ENCODE peak calls at places on chromosomes 1 and 21, in ten cellular contexts. F, V, O, N, Q, H, B, K, U and I are unnamed samples.

GRCh38 chr1:151326619-151327222 is 495 bp downstream of the PI4KB start:
- DNase-seq in F (no peak), V (peak), O (peak), N (no peak), Q (peak), H (no peak), B (peak), K (peak), U (peak), I (peak)

GRCh38 chr21:21286170-21286798 is 288.1 kb downstream of the NCAM2 start:
- DNase-seq in F (no peak), V (no peak), O (no peak), N (no peak), Q (no peak), H (no peak), B (no peak), K (peak), U (no peak), I (no peak)

GRCh38 chr1:110336300-110337039 is 2.7 kb upstream of the RBM15 start:
- DNase-seq in F (no peak), V (no peak), O (no peak), N (no peak), Q (no peak), H (peak), B (peak), K (no peak), U (no peak), I (no peak)

GRCh38 chr1:178093958-178094751 is at the start of gene RASAL2:
- DNase-seq in F (peak), V (peak), O (peak), N (peak), Q (peak), H (no peak), B (peak), K (peak), U (peak), I (peak)

GRCh38 chr1:53391982-53392381 is 64.1 kb upstream of the LRP8 start:
- DNase-seq in F (no peak), V (no peak), O (no peak), N (no peak), Q (no peak), H (no peak), B (peak), K (no peak), U (peak), I (no peak)

GRCh38 chr1:41152622-41153044 is 89.5 kb downstream of the SCMH1 start:
- DNase-seq in F (no peak), V (no peak), O (peak), N (no peak), Q (peak), H (peak), B (peak), K (no peak), U (peak), I (peak)

GRCh38 chr1:2352341-2353214 is 38.8 kb downstream of the MORN1 start:
- DNase-seq in F (peak), V (no peak), O (no peak), N (peak), Q (no peak), H (no peak), B (no peak), K (no peak), U (no peak), I (no peak)

GRCh38 chr1:72009756-72010441 is 272.4 kb downstream of the NEGR1 start:
- DNase-seq in F (no peak), V (no peak), O (no peak), N (no peak), Q (no peak), H (no peak), B (no peak), K (peak), U (no peak), I (no peak)

GRCh38 chr1:2499986-2500596 is 24.0 kb downstream of the PLCH2 start:
- DNase-seq in F (no peak), V (no peak), O (no peak), N (no peak), Q (no peak), H (no peak), B (no peak), K (no peak), U (no peak), I (no peak)

GRCh38 chr1:150613061-150613920 is 16.1 kb downstream of the ENSA start:
- DNase-seq in F (no peak), V (no peak), O (peak), N (no peak), Q (peak), H (peak), B (peak), K (peak), U (peak), I (peak)

GRCh38 chr1:221670081-221670480 is 71.8 kb downstream of the DUSP10 start:
- DNase-seq in F (no peak), V (no peak), O (peak), N (no peak), Q (peak), H (no peak), B (peak), K (no peak), U (peak), I (no peak)

GRCh38 chr1:21685944-21686678 is 17.0 kb upstream of the RAP1GAP start:
- DNase-seq in F (no peak), V (no peak), O (no peak), N (no peak), Q (no peak), H (no peak), B (no peak), K (no peak), U (no peak), I (no peak)

GRCh38 chr1:7912743-7913557 is 27.7 kb downstream of the TNFRSF9 start:
- DNase-seq in F (no peak), V (no peak), O (no peak), N (peak), Q (no peak), H (no peak), B (no peak), K (no peak), U (peak), I (no peak)

GRCh38 chr21:43305811-43306311 is 121.1 kb downstream of the SIK1 start:
- DNase-seq in F (no peak), V (no peak), O (no peak), N (no peak), Q (no peak), H (no peak), B (no peak), K (no peak), U (no peak), I (no peak)

GRCh38 chr1:25006770-25007169 is 76.7 kb upstream of the RUNX3 start:
- DNase-seq in F (no peak), V (no peak), O (peak), N (no peak), Q (peak), H (no peak), B (no peak), K (no peak), U (no peak), I (peak)

GRCh38 chr1:224127925-224128819 is 14.3 kb downstream of the FBXO28 start:
- DNase-seq in F (no peak), V (no peak), O (peak), N (no peak), Q (no peak), H (no peak), B (peak), K (no peak), U (peak), I (peak)

GRCh38 chr1:42290130-42290529 is 44.9 kb downstream of the FOXJ3 start:
- DNase-seq in F (no peak), V (no peak), O (peak), N (no peak), Q (no peak), H (no peak), B (no peak), K (no peak), U (peak), I (no peak)

GRCh38 chr1:228735871-228736586 is 750 bp downstream of the RHOU start:
- DNase-seq in F (peak), V (peak), O (peak), N (peak), Q (peak), H (no peak), B (peak), K (peak), U (peak), I (peak)

GRCh38 chr1:39849203-39849602 is 34.1 kb downstream of the TRIT1 start:
- DNase-seq in F (no peak), V (no peak), O (no peak), N (no peak), Q (no peak), H (no peak), B (no peak), K (no peak), U (no peak), I (no peak)

GRCh38 chr1:226443033-226443432 is 35.1 kb upstream of the PARP1 start:
- DNase-seq in F (no peak), V (peak), O (no peak), N (no peak), Q (peak), H (no peak), B (no peak), K (peak), U (peak), I (no peak)

DNA sequence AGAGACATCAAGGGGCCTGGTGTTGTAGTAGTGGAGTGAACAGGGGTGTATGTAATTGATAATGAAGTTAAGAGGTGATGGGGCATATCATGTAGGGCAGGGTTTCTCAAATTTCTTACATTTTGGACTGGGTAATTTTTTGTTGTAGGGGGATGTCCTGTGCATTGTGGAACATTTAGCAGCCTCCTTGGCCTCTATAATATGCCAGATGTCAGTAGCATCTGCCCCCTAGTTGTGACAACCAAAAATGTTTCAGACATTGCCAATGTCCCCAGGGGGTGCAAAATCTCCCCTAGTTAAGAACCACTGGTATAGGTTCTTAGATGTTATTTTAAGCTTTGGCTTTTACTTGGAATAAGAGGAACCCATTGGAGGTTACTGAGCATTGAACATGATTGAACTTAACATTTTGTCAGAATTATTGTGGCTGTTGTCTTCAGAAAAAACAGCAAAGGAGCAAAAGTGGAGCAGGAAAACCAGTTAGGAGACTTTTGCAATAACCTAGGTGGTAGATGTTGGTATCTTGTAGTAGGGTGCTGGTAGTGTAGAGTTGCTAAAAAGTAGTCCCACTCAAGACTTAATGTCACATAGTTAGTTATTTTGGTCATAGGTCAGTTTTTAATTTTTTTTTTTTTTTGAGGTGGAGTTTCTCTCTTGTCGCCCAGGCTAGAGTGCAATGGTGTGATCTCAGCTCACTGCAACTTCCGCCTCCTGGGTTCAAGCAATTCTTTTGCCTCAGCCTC is 6.2 kb downstream of the ZNF326 start:
- DNase-seq in F (no peak), V (no peak), O (no peak), N (no peak), Q (no peak), H (no peak), B (no peak), K (peak), U (no peak), I (no peak)
- TF ChIP-seq CTCF in F (no peak), V (no peak), O (no peak), N (no peak), Q (no peak), H (no peak), B (no peak), K (peak), U (no peak), I (no peak)

GRCh38 chr1:65431111-65431705 is 10.7 kb downstream of the LEPR start:
- DNase-seq in F (no peak), V (no peak), O (peak), N (no peak), Q (peak), H (no peak), B (peak), K (peak), U (peak), I (peak)
- H3K4me3 ChIP-seq in F (no peak), V (no peak), O (no peak), N (no peak), Q (no peak), H (no peak), B (no peak), K (no peak), U (no peak), I (no peak)

DNA sequence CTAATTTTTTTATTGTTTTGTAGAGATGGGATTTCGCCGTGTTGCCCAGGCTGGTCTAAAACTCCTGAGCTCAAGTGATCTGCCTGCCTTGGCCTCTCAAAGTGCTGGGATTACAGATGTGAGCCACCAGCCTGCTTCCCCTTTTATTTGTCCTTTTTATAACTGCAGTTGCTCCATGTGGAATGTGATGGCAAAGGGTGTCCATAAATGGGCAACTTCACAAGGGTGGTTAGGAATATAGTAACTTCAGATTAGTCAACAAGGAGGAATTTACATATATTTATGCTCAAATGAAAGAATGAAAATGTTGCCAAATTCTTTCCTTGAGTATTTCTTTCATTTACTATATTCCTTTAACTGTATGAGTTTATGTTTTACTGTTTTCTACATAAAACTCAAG is 182.9 kb downstream of the BACH1 start:
- DNase-seq in F (no peak), V (no peak), O (peak), N (no peak), Q (peak), H (peak), B (peak), K (no peak), U (peak), I (peak)
- TF ChIP-seq CTCF in F (no peak), V (no peak), O (no peak), N (no peak), Q (no peak), H (no peak), B (no peak), K (no peak), U (no peak), I (no peak)

DNA sequence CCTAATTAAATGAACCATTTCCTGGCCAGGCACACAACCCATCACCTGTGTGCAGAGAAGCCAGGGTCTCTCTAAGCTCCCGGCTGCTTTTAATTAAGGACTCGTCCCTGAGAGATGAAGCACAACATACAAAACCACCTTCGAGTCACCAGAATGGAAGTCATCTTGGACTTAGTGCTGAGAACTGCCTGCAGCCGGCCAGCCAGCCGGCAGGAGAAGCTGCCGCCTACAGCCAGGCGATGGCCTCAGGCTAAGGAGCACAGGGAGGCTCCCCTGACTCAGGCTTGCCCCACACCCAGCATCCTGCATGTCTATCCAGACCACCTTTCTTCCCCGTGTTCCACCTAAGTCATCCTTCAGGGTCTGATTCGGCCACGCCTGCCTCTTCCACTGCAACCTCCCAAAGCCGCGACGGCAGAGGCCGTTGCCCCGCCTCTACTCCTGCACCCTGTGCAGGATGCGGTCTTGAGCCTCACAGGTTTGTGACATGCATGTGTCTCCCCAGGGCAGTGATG is 83.6 kb downstream of the SLC66A1 start:
- DNase-seq in F (no peak), V (no peak), O (peak), N (no peak), Q (no peak), H (peak), B (peak), K (no peak), U (peak), I (peak)
- H3K4me3 ChIP-seq in F (no peak), V (no peak), O (no peak), N (no peak), Q (no peak), H (no peak), B (no peak), K (no peak), U (no peak), I (no peak)